ENCODE peak calls at places on chromosome 18, in eight cellular contexts. O is EH, Z is breast epithelium, Y is nucleus accumbens, H is endothelial cell, E is foreskin fibroblast, C is H54, S is iris pigment epithelial cell. Q is an unnamed sample.
A peak's percentile ranks its signal among the peaks of the same experiment; 100 is the strongest.

GRCh38 chr18:58576641-58577251 is 52.1 kb downstream of the ALPK2 start:
- DNase-seq in O (peak; percentile 68), Z (no peak), Y (no peak), H (no peak), E (no peak), C (no peak), S (peak; percentile 72), Q (no peak)

GRCh38 chr18:67692811-67693210 is 176.3 kb upstream of the DSEL start:
- DNase-seq in O (no peak), Z (no peak), Y (no peak), H (no peak), E (no peak), C (no peak), S (no peak), Q (no peak)

GRCh38 chr18:57087985-57088384 is 58.9 kb upstream of the BOD1L2 start:
- DNase-seq in O (no peak), Z (no peak), Y (no peak), H (no peak), E (no peak), C (no peak), S (no peak), Q (no peak)

GRCh38 chr18:61334951-61335736 is 1.9 kb downstream of the CDH20 start:
- DNase-seq in O (peak; percentile 2), Z (no peak), Y (no peak), H (no peak), E (no peak), C (no peak), S (peak; percentile 48), Q (no peak)

GRCh38 chr18:63889641-63890040 is 2.1 kb downstream of the SERPINB2 start:
- DNase-seq in O (no peak), Z (no peak), Y (no peak), H (no peak), E (no peak), C (no peak), S (no peak), Q (no peak)

GRCh38 chr18:3062798-3063563 is 50.0 kb upstream of the LPIN2 start:
- DNase-seq in O (peak; percentile 57), Z (peak; percentile 57), Y (no peak), H (peak; percentile 71), E (peak; percentile 20), C (no peak), S (peak; percentile 34), Q (peak; percentile 84)

GRCh38 chr18:22650247-22650646 is 232.5 kb upstream of the CTAGE1 start:
- DNase-seq in O (peak; percentile 29), Z (no peak), Y (no peak), H (no peak), E (no peak), C (no peak), S (peak; percentile 77), Q (no peak)

GRCh38 chr18:5995626-5996025 is 100.3 kb upstream of the TMEM200C start:
- DNase-seq in O (no peak), Z (no peak), Y (no peak), H (no peak), E (no peak), C (no peak), S (no peak), Q (no peak)

GRCh38 chr18:79899609-79900435 is 51.6 kb downstream of the SLC66A2 start:
- DNase-seq in O (no peak), Z (no peak), Y (no peak), H (no peak), E (no peak), C (no peak), S (no peak), Q (no peak)

GRCh38 chr18:35355140-35355618 is 11.0 kb upstream of the ZNF24 start:
- DNase-seq in O (peak; percentile 84), Z (no peak), Y (peak; percentile 59), H (peak; percentile 63), E (peak; percentile 82), C (peak; percentile 20), S (peak; percentile 85), Q (peak; percentile 73)

Q was measured in RPMI8226.